ENCODE peak calls at places on chromosomes 12 and 14, in nine cellular contexts. R, F, P, H, D, A, Q, U and M are unnamed samples.

GRCh38 chr14:73248294-73248868 is 11.1 kb downstream of the PAPLN start:
- DNase-seq in R (no peak), F (no peak), P (no peak), H (no peak), D (peak), A (peak), Q (no peak), U (no peak), M (no peak)

GRCh38 chr12:53232641-53233538 is 881 bp upstream of the RARG start:
- DNase-seq in R (no peak), F (peak), P (no peak), H (peak), D (peak), A (no peak), Q (no peak), U (peak), M (no peak)

GRCh38 chr14:78863143-78863542 is 693.0 kb downstream of the NRXN3 start:
- DNase-seq in R (no peak), F (peak), P (no peak), H (no peak), D (peak), A (peak), Q (no peak), U (no peak), M (no peak)

GRCh38 chr12:91877022-91877421 is 268.6 kb downstream of the BTG1 start:
- DNase-seq in R (no peak), F (peak), P (peak), H (no peak), D (no peak), A (peak), Q (no peak), U (peak), M (no peak)

GRCh38 chr14:68525516-68525915 is 267.4 kb downstream of the ZFP36L1 start:
- DNase-seq in R (no peak), F (no peak), P (no peak), H (no peak), D (no peak), A (no peak), Q (no peak), U (no peak), M (no peak)

GRCh38 chr12:49545815-49546214 is 7.0 kb downstream of the KCNH3 start:
- DNase-seq in R (no peak), F (no peak), P (no peak), H (no peak), D (no peak), A (no peak), Q (no peak), U (no peak), M (no peak)

GRCh38 chr12:126224032-126224431 is 1158.8 kb downstream of the AACS start:
- DNase-seq in R (no peak), F (no peak), P (no peak), H (no peak), D (no peak), A (no peak), Q (no peak), U (no peak), M (no peak)

GRCh38 chr12:39620664-39621658 is 1.4 kb upstream of the ABCD2 start:
- DNase-seq in R (no peak), F (no peak), P (peak), H (no peak), D (peak), A (peak), Q (no peak), U (no peak), M (no peak)

GRCh38 chr12:57755454-57756372 is 810 bp downstream of the MARCHF9 start:
- DNase-seq in R (peak), F (peak), P (no peak), H (no peak), D (peak), A (no peak), Q (no peak), U (no peak), M (no peak)

GRCh38 chr12:83018063-83018462 is 331.4 kb downstream of the TMTC2 start:
- DNase-seq in R (no peak), F (no peak), P (no peak), H (no peak), D (no peak), A (no peak), Q (no peak), U (no peak), M (no peak)

GRCh38 chr14:75911883-75912282 is 69.9 kb downstream of the TGFB3 start:
- DNase-seq in R (no peak), F (no peak), P (no peak), H (peak), D (no peak), A (peak), Q (no peak), U (no peak), M (peak)